ENCODE peak calls at places on chromosomes 11 and 22, in four cellular contexts. One of them, this sample, is unnamed.

GRCh38 chr11:134741453-134742227 is 329.6 kb upstream of the B3GAT1 start:
- DNase-seq in activated T-helper 1 cell treated with Interleukin-2 at 50 U/mL for 16 hours: no peak
- DNase-seq in activated CD8-positive, alpha-beta memory T cell treated with anti-CD3 and anti-CD28 coated beads, Interleukin-2, amount 50 U/mL, for 48 hours: no peak
- DNase-seq in stimulated activated CD8-positive, alpha-beta memory T cell treated with anti-CD3 and anti-CD28 coated beads, Interleukin-15, amount 100 ng/mL, for 4 hours: no peak
- DNase-seq in this sample: no peak

GRCh38 chr11:104073950-104074349 is 37.5 kb downstream of the DDI1 start:
- DNase-seq in stimulated activated CD8-positive, alpha-beta memory T cell treated with anti-CD3 and anti-CD28 coated beads, Interleukin-15, amount 100 ng/mL, for 4 hours: no peak
- DNase-seq in activated T-helper 1 cell treated with Interleukin-2 at 50 U/mL for 16 hours: no peak
- DNase-seq in activated CD8-positive, alpha-beta memory T cell treated with anti-CD3 and anti-CD28 coated beads, Interleukin-2, amount 50 U/mL, for 48 hours: no peak
- DNase-seq in this sample: no peak

GRCh38 chr11:131121934-131122333 is 205.7 kb upstream of the SNX19 start:
- DNase-seq in stimulated activated CD8-positive, alpha-beta memory T cell treated with anti-CD3 and anti-CD28 coated beads, Interleukin-15, amount 100 ng/mL, for 4 hours: no peak
- DNase-seq in activated T-helper 1 cell treated with Interleukin-2 at 50 U/mL for 16 hours: no peak
- DNase-seq in activated CD8-positive, alpha-beta memory T cell treated with anti-CD3 and anti-CD28 coated beads, Interleukin-2, amount 50 U/mL, for 48 hours: no peak
- DNase-seq in this sample: no peak

GRCh38 chr11:128862913-128863660 is 4.0 kb downstream of the KCNJ1 start:
- DNase-seq in activated T-helper 1 cell treated with Interleukin-2 at 50 U/mL for 16 hours: no peak
- DNase-seq in activated CD8-positive, alpha-beta memory T cell treated with anti-CD3 and anti-CD28 coated beads, Interleukin-2, amount 50 U/mL, for 48 hours: no peak
- DNase-seq in stimulated activated CD8-positive, alpha-beta memory T cell treated with anti-CD3 and anti-CD28 coated beads, Interleukin-15, amount 100 ng/mL, for 4 hours: no peak
- DNase-seq in this sample: no peak

GRCh38 chr22:44005524-44005923 is 18.6 kb upstream of the PARVB start:
- DNase-seq in activated T-helper 1 cell treated with Interleukin-2 at 50 U/mL for 16 hours: no peak
- DNase-seq in activated CD8-positive, alpha-beta memory T cell treated with anti-CD3 and anti-CD28 coated beads, Interleukin-2, amount 50 U/mL, for 48 hours: no peak
- DNase-seq in stimulated activated CD8-positive, alpha-beta memory T cell treated with anti-CD3 and anti-CD28 coated beads, Interleukin-15, amount 100 ng/mL, for 4 hours: no peak
- DNase-seq in this sample: no peak

GRCh38 chr11:282171-282570 is 4.0 kb downstream of the NLRP6 start:
- DNase-seq in activated CD8-positive, alpha-beta memory T cell treated with anti-CD3 and anti-CD28 coated beads, Interleukin-2, amount 50 U/mL, for 48 hours: peak; percentile 55
- DNase-seq in activated T-helper 1 cell treated with Interleukin-2 at 50 U/mL for 16 hours: no peak
- DNase-seq in stimulated activated CD8-positive, alpha-beta memory T cell treated with anti-CD3 and anti-CD28 coated beads, Interleukin-15, amount 100 ng/mL, for 4 hours: no peak
- DNase-seq in this sample: peak; percentile 5

GRCh38 chr11:2346014-2346413 is 31.1 kb upstream of the CD81 start:
- DNase-seq in activated T-helper 1 cell treated with Interleukin-2 at 50 U/mL for 16 hours: no peak
- DNase-seq in stimulated activated CD8-positive, alpha-beta memory T cell treated with anti-CD3 and anti-CD28 coated beads, Interleukin-15, amount 100 ng/mL, for 4 hours: no peak
- DNase-seq in activated CD8-positive, alpha-beta memory T cell treated with anti-CD3 and anti-CD28 coated beads, Interleukin-2, amount 50 U/mL, for 48 hours: no peak
- DNase-seq in this sample: no peak

GRCh38 chr22:28955817-28956216 is 72.4 kb downstream of the ZNRF3 start:
- DNase-seq in activated T-helper 1 cell treated with Interleukin-2 at 50 U/mL for 16 hours: peak; percentile 57
- DNase-seq in stimulated activated CD8-positive, alpha-beta memory T cell treated with anti-CD3 and anti-CD28 coated beads, Interleukin-15, amount 100 ng/mL, for 4 hours: peak; percentile 51
- DNase-seq in activated CD8-positive, alpha-beta memory T cell treated with anti-CD3 and anti-CD28 coated beads, Interleukin-2, amount 50 U/mL, for 48 hours: peak; percentile 88
- DNase-seq in this sample: no peak